ENCODE peak calls at places on chromosomes 3 and 15, in four cellular contexts. Q, Z, L and T are unnamed samples.

GRCh38 chr3:27487383-27487782 is 3.2 kb upstream of the SLC4A7 start:
- DNase-seq in L (no peak), Q (no peak), Z (no peak), T (no peak)

GRCh38 chr3:104323226-104323625 is 1043.5 kb upstream of the ALCAM start:
- DNase-seq in Q (no peak), L (no peak), Z (no peak), T (no peak)

GRCh38 chr3:197371521-197372075 is 73.2 kb upstream of the DLG1 start:
- DNase-seq in Q (no peak), Z (no peak), L (no peak), T (no peak)

GRCh38 chr3:128849776-128850542 is 29.5 kb upstream of the ACAD9 start:
- DNase-seq in Z (no peak), L (no peak), Q (peak), T (no peak)

GRCh38 chr15:39874890-39875549 is 45.0 kb downstream of the GPR176 start:
- DNase-seq in Q (peak), L (no peak), Z (peak), T (peak)

GRCh38 chr3:72161870-72162617 is 377.1 kb upstream of the PROK2 start:
- DNase-seq in Z (no peak), Q (peak), L (no peak), T (no peak)

GRCh38 chr3:102536479-102536878 is 101.7 kb downstream of the ZPLD1 start:
- DNase-seq in Z (peak), Q (peak), L (no peak), T (no peak)

GRCh38 chr3:155007729-155008128 is 72.4 kb upstream of the MME start:
- DNase-seq in Z (no peak), Q (no peak), L (no peak), T (no peak)

GRCh38 chr3:39327746-39328349 is 1.7 kb upstream of the CCR8 start:
- DNase-seq in L (no peak), Z (no peak), Q (no peak), T (no peak)

GRCh38 chr3:155252021-155252420 is 41.5 kb downstream of the STRIT1 start:
- DNase-seq in Z (no peak), Q (no peak), L (no peak), T (no peak)

GRCh38 chr3:160400048-160400630 is 689 bp downstream of the SMC4 start:
- DNase-seq in Q (peak), Z (peak), L (peak), T (peak)

GRCh38 chr3:146250449-146251382 is at the start of gene PLSCR4:
- DNase-seq in Z (peak), Q (peak), L (peak), T (peak)

GRCh38 chr3:132843851-132844565 is 121.8 kb upstream of the NPHP3 start:
- DNase-seq in L (no peak), Z (no peak), Q (no peak), T (no peak)

GRCh38 chr3:58167431-58168351 is 43.1 kb downstream of the DNASE1L3 start:
- DNase-seq in Z (peak), Q (peak), L (peak), T (peak)

GRCh38 chr3:142117052-142117451 is 32.3 kb downstream of the TFDP2 start:
- DNase-seq in Z (no peak), L (no peak), Q (peak), T (no peak)

GRCh38 chr3:126527455-126528211 is 3.7 kb downstream of the CHST13 start:
- DNase-seq in Q (no peak), L (no peak), Z (no peak), T (no peak)

GRCh38 chr3:170414202-170414663 is 4.4 kb upstream of the CLDN11 start:
- DNase-seq in Z (peak), Q (peak), L (no peak), T (no peak)

GRCh38 chr15:64636541-64636940 is 138.8 kb downstream of the RBPMS2 start:
- DNase-seq in Z (no peak), L (no peak), Q (no peak), T (no peak)

GRCh38 chr3:46883252-46884185 is 6.0 kb downstream of the PTH1R start:
- DNase-seq in Z (no peak), L (no peak), Q (no peak), T (no peak)

GRCh38 chr3:101936419-101937331 is 87.4 kb downstream of the NFKBIZ start:
- DNase-seq in Q (peak), L (no peak), Z (peak), T (no peak)

GRCh38 chr15:89171136-89172072 is 50.0 kb downstream of the RLBP1 start:
- DNase-seq in Q (peak), L (no peak), Z (peak), T (peak)

GRCh38 chr15:49769225-49769624 is 148.4 kb downstream of the DTWD1 start:
- DNase-seq in L (no peak), Z (no peak), Q (no peak), T (no peak)

GRCh38 chr3:194135806-194136518 is at the start of gene HES1:
- DNase-seq in L (peak), Q (peak), Z (peak), T (peak)

GRCh38 chr3:69712244-69712643 is 27.0 kb upstream of the MITF start:
- DNase-seq in L (no peak), Z (no peak), Q (no peak), T (no peak)

GRCh38 chr3:117736851-117737250 is 1027.3 kb downstream of the TUSC7 start:
- DNase-seq in Z (no peak), Q (peak), L (no peak), T (no peak)

GRCh38 chr3:19229086-19229485 is 80.8 kb downstream of the KCNH8 start:
- DNase-seq in Q (no peak), L (no peak), Z (no peak), T (no peak)

GRCh38 chr3:73661262-73661661 is 36.5 kb upstream of the PDZRN3 start:
- DNase-seq in Z (peak), L (no peak), Q (peak), T (no peak)

GRCh38 chr3:16604433-16604832 is 790 bp downstream of the DAZL start:
- DNase-seq in Z (no peak), L (no peak), Q (no peak), T (no peak)

GRCh38 chr15:42046597-42046996 is 25.8 kb upstream of the PLA2G4E start:
- DNase-seq in Z (no peak), Q (no peak), L (no peak), T (no peak)

GRCh38 chr3:2784627-2785026 is 325.5 kb downstream of the IL5RA start:
- DNase-seq in L (no peak), Q (no peak), Z (no peak), T (no peak)

GRCh38 chr3:175648939-175649338 is 789.8 kb downstream of the NAALADL2 start:
- DNase-seq in Q (no peak), L (no peak), Z (no peak), T (no peak)

GRCh38 chr3:180646187-180646790 is 33.0 kb downstream of the CCDC39 start:
- DNase-seq in Z (no peak), L (no peak), Q (peak), T (no peak)
- TF ChIP-seq CTCF in Z (peak), L (no peak), Q (no peak), T (peak)

GRCh38 chr3:139521144-139521543 is 18.4 kb downstream of the RBP1 start:
- DNase-seq in L (no peak), Z (no peak), Q (no peak), T (no peak)

GRCh38 chr3:139518926-139519842 is 20.4 kb downstream of the RBP1 start:
- DNase-seq in Z (no peak), L (no peak), Q (no peak), T (no peak)

GRCh38 chr3:139521811-139522210 is 17.7 kb downstream of the RBP1 start:
- DNase-seq in Z (no peak), L (no peak), Q (no peak), T (no peak)

GRCh38 chr3:139518296-139518695 is 21.2 kb downstream of the RBP1 start:
- DNase-seq in Q (no peak), Z (no peak), L (no peak), T (no peak)

DNA sequence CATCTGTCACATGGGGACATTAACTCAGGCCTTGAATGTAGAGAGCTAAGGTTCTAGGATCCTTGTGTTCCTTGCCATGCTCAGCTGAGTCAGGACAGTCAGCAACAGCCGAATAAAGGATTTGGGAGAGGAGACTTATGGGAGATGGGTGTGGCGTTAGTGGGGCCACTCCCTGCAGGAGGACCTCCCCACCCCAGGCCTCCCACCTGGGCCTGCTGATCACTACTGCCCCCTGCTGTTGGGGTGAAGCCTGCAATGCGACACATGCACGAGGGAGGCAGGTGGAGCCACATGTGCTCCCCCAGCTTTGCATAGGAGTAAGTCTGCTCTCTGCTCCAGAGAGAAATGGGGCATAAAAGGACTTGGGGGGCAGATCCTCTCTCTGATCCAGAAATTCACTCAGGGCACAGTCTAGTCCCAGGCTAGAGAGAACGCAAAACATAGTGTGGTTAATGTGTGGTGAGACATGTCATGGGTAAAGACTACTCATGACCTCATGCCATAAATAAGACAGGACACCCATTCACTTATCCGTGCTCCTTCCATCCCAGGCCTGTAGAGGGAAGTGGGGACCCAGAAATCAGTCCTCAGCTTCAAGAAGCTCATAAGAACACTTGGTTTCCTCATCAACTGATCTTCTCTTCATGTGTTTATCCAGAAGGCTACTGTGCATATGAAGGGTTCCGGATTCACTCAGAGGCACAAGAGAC is 19.4 kb downstream of the RBP1 start:
- DNase-seq in L (no peak), Z (peak), Q (peak), T (no peak)
- TF ChIP-seq CTCF in L (no peak), Z (peak), Q (peak), T (peak)

GRCh38 chr3:54951405-54951804 is 23.5 kb upstream of the LRTM1 start:
- DNase-seq in Q (peak), L (peak), Z (peak), T (peak)
- TF ChIP-seq CTCF in Q (peak), L (peak), Z (peak), T (peak)

GRCh38 chr3:14431928-14432834 is 29.8 kb downstream of the SLC6A6 start:
- DNase-seq in Q (peak), Z (peak), L (peak), T (peak)
- TF ChIP-seq CTCF in Q (no peak), Z (no peak), L (no peak), T (no peak)

GRCh38 chr3:61964566-61964965 is 403.2 kb downstream of the PTPRG start:
- DNase-seq in L (no peak), Q (peak), Z (no peak), T (no peak)

GRCh38 chr3:61967937-61968336 is 405.4 kb downstream of the FEZF2 start:
- DNase-seq in Q (no peak), Z (no peak), L (no peak), T (no peak)

GRCh38 chr3:61965770-61966131 is 404.4 kb downstream of the PTPRG start:
- DNase-seq in Z (no peak), Q (no peak), L (no peak), T (no peak)

GRCh38 chr3:61967019-61967418 is 405.6 kb downstream of the PTPRG start:
- DNase-seq in L (no peak), Z (no peak), Q (no peak), T (no peak)

DNA sequence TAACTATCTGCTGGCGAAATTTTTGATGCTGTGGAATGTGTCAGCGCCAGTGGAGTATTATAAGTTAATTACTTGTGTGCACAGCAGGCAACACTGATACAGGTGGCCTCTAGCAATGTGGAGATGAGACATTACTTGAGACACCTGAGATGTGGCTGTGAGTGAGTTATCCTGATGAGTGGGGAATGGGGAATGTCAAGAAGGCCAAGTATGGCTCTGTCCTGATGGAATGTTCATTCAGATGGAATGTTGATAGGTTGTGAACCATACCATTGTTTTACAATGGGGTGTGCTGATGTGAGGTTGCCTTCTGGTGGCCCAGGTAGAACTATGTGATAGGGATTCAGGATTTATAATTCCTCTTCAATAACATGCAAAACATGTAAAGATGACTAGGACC is 404.8 kb downstream of the PTPRG start:
- DNase-seq in L (no peak), Q (peak), Z (no peak), T (no peak)
- TF ChIP-seq CTCF in L (no peak), Q (no peak), Z (no peak), T (no peak)

GRCh38 chr15:85318048-85318731 is 62.2 kb upstream of the AKAP13 start:
- DNase-seq in Q (peak), L (no peak), Z (peak), T (no peak)
- TF ChIP-seq CTCF in Q (no peak), L (no peak), Z (peak), T (peak)